ENCODE peak calls at places on chromosomes 4 and X, in ten cellular contexts. One of them, this sample, is unnamed.

GRCh38 chrX:131812847-131813825 is 210.0 kb upstream of the STK26 start:
- DNase-seq in fibroblast of lung: peak; percentile 62
- DNase-seq in ovary: peak; percentile 77
- DNase-seq in esophagus squamous epithelium: peak; percentile 26
- DNase-seq in bronchial epithelial cell: no peak
- DNase-seq in heart left ventricle: peak; percentile 71
- DNase-seq in endothelial cell: no peak
- DNase-seq in GM10248: peak; percentile 70
- DNase-seq in endodermal cell: no peak
- DNase-seq in neural crest cell: no peak
- DNase-seq in this sample: no peak

GRCh38 chr4:167290684-167291083 is 56.4 kb upstream of the SPOCK3 start:
- DNase-seq in fibroblast of lung: peak; percentile 23
- DNase-seq in ovary: no peak
- DNase-seq in esophagus squamous epithelium: no peak
- DNase-seq in bronchial epithelial cell: peak; percentile 62
- DNase-seq in heart left ventricle: no peak
- DNase-seq in endothelial cell: no peak
- DNase-seq in GM10248: no peak
- DNase-seq in endodermal cell: no peak
- DNase-seq in neural crest cell: no peak
- DNase-seq in this sample: no peak

GRCh38 chr4:132646186-132646585 is 502.9 kb upstream of the PCDH10 start:
- DNase-seq in fibroblast of lung: peak; percentile 2
- DNase-seq in ovary: no peak
- DNase-seq in esophagus squamous epithelium: no peak
- DNase-seq in bronchial epithelial cell: peak; percentile 39
- DNase-seq in heart left ventricle: no peak
- DNase-seq in endothelial cell: no peak
- DNase-seq in GM10248: peak; percentile 13
- DNase-seq in endodermal cell: no peak
- DNase-seq in neural crest cell: no peak
- DNase-seq in this sample: no peak

GRCh38 chr4:188032170-188032569 is 36.6 kb downstream of the ZFP42 start:
- DNase-seq in fibroblast of lung: no peak
- DNase-seq in ovary: no peak
- DNase-seq in esophagus squamous epithelium: no peak
- DNase-seq in bronchial epithelial cell: no peak
- DNase-seq in heart left ventricle: no peak
- DNase-seq in endothelial cell: no peak
- DNase-seq in GM10248: no peak
- DNase-seq in endodermal cell: peak; percentile 82
- DNase-seq in neural crest cell: peak; percentile 17
- DNase-seq in this sample: no peak

GRCh38 chrX:54838583-54838982 is 31.0 kb downstream of the MAGED2 start:
- DNase-seq in fibroblast of lung: no peak
- DNase-seq in ovary: no peak
- DNase-seq in esophagus squamous epithelium: no peak
- DNase-seq in bronchial epithelial cell: no peak
- DNase-seq in heart left ventricle: no peak
- DNase-seq in endothelial cell: no peak
- DNase-seq in GM10248: no peak
- DNase-seq in endodermal cell: no peak
- DNase-seq in neural crest cell: no peak
- DNase-seq in this sample: no peak

GRCh38 chr4:123787710-123788109 is 391.1 kb downstream of the SPRY1 start:
- DNase-seq in fibroblast of lung: no peak
- DNase-seq in ovary: no peak
- DNase-seq in esophagus squamous epithelium: no peak
- DNase-seq in bronchial epithelial cell: no peak
- DNase-seq in heart left ventricle: no peak
- DNase-seq in endothelial cell: no peak
- DNase-seq in GM10248: no peak
- DNase-seq in endodermal cell: no peak
- DNase-seq in neural crest cell: no peak
- DNase-seq in this sample: no peak

GRCh38 chrX:65601530-65602281 is 65.7 kb upstream of the MSN start:
- DNase-seq in fibroblast of lung: peak; percentile 85
- DNase-seq in ovary: peak; percentile 67
- DNase-seq in esophagus squamous epithelium: peak; percentile 5
- DNase-seq in bronchial epithelial cell: peak; percentile 77
- DNase-seq in heart left ventricle: peak; percentile 92
- DNase-seq in endothelial cell: peak; percentile 47
- DNase-seq in GM10248: no peak
- DNase-seq in endodermal cell: no peak
- DNase-seq in neural crest cell: no peak
- DNase-seq in this sample: no peak

GRCh38 chrX:43961699-43962098 is 11.5 kb downstream of the NDP start:
- DNase-seq in fibroblast of lung: no peak
- DNase-seq in ovary: no peak
- DNase-seq in esophagus squamous epithelium: no peak
- DNase-seq in bronchial epithelial cell: no peak
- DNase-seq in heart left ventricle: no peak
- DNase-seq in endothelial cell: no peak
- DNase-seq in GM10248: no peak
- DNase-seq in endodermal cell: no peak
- DNase-seq in neural crest cell: no peak
- DNase-seq in this sample: no peak

GRCh38 chr4:149914521-149915115 is 99.0 kb upstream of the IQCM start:
- DNase-seq in fibroblast of lung: peak; percentile 51
- DNase-seq in ovary: no peak
- DNase-seq in esophagus squamous epithelium: no peak
- DNase-seq in bronchial epithelial cell: peak; percentile 52
- DNase-seq in heart left ventricle: peak; percentile 28
- DNase-seq in endothelial cell: peak; percentile 73
- DNase-seq in GM10248: peak; percentile 45
- DNase-seq in endodermal cell: peak; percentile 86
- DNase-seq in neural crest cell: peak; percentile 73
- DNase-seq in this sample: peak; percentile 64

GRCh38 chr4:40856836-40857362 is 107.1 kb downstream of the NSUN7 start:
- DNase-seq in fibroblast of lung: peak; percentile 69
- DNase-seq in ovary: peak; percentile 81
- DNase-seq in esophagus squamous epithelium: no peak
- DNase-seq in bronchial epithelial cell: peak; percentile 33
- DNase-seq in heart left ventricle: peak; percentile 54
- DNase-seq in endothelial cell: peak; percentile 74
- DNase-seq in GM10248: peak; percentile 85
- DNase-seq in endodermal cell: peak; percentile 94
- DNase-seq in neural crest cell: peak; percentile 72
- DNase-seq in this sample: peak; percentile 87

GRCh38 chrX:95383778-95384177 is 1300.9 kb upstream of the DIAPH2 start:
- DNase-seq in fibroblast of lung: no peak
- DNase-seq in ovary: no peak
- DNase-seq in esophagus squamous epithelium: no peak
- DNase-seq in bronchial epithelial cell: peak; percentile 87
- DNase-seq in heart left ventricle: no peak
- DNase-seq in endothelial cell: no peak
- DNase-seq in GM10248: no peak
- DNase-seq in endodermal cell: no peak
- DNase-seq in neural crest cell: no peak
- DNase-seq in this sample: no peak

DNA sequence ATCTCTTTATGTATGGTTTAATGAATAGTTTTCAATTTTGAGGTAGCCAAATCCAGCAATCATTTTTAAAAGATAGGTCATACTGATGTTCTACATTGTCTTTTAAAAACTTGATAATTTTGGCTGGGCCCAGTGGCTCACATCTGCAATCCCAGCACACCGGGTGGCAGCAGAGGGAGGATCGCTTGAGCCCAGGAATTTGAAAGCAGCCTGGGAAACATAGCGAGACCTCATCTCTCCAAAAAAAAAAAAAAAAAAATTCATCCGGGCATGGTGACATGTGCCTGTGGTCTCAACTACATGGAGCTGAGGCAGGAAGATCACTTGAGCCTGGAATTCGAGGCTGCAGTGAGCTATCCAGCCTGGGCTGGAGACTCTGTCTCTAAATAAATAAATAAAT is 419.8 kb downstream of the GALNTL6 start:
- DNase-seq in fibroblast of lung: no peak
- DNase-seq in ovary: no peak
- DNase-seq in esophagus squamous epithelium: no peak
- DNase-seq in bronchial epithelial cell: peak; percentile 1
- DNase-seq in heart left ventricle: no peak
- DNase-seq in endothelial cell: peak; percentile 24
- DNase-seq in GM10248: no peak
- DNase-seq in endodermal cell: peak; percentile 83
- DNase-seq in neural crest cell: no peak
- DNase-seq in this sample: no peak
- TF ChIP-seq CTCF in fibroblast of lung: no peak
- TF ChIP-seq CTCF in ovary: no peak
- TF ChIP-seq CTCF in esophagus squamous epithelium: no peak
- TF ChIP-seq CTCF in bronchial epithelial cell: no peak
- TF ChIP-seq CTCF in heart left ventricle: no peak
- TF ChIP-seq CTCF in endothelial cell: no peak
- TF ChIP-seq CTCF in GM10248: no peak
- TF ChIP-seq CTCF in endodermal cell: peak; percentile 64
- TF ChIP-seq CTCF in neural crest cell: no peak
- TF ChIP-seq CTCF in this sample: no peak

GRCh38 chr4:118742050-118742449 is 56.9 kb downstream of the METTL14 start:
- DNase-seq in fibroblast of lung: no peak
- DNase-seq in ovary: no peak
- DNase-seq in esophagus squamous epithelium: no peak
- DNase-seq in bronchial epithelial cell: no peak
- DNase-seq in heart left ventricle: no peak
- DNase-seq in endothelial cell: no peak
- DNase-seq in GM10248: no peak
- DNase-seq in endodermal cell: no peak
- DNase-seq in neural crest cell: no peak
- DNase-seq in this sample: no peak

GRCh38 chr4:118738999-118739690 is 54.0 kb downstream of the METTL14 start:
- DNase-seq in fibroblast of lung: no peak
- DNase-seq in ovary: no peak
- DNase-seq in esophagus squamous epithelium: no peak
- DNase-seq in bronchial epithelial cell: no peak
- DNase-seq in heart left ventricle: no peak
- DNase-seq in endothelial cell: no peak
- DNase-seq in GM10248: no peak
- DNase-seq in endodermal cell: no peak
- DNase-seq in neural crest cell: no peak
- DNase-seq in this sample: no peak

GRCh38 chr4:118738090-118738489 is 52.9 kb downstream of the METTL14 start:
- DNase-seq in fibroblast of lung: no peak
- DNase-seq in ovary: no peak
- DNase-seq in esophagus squamous epithelium: no peak
- DNase-seq in bronchial epithelial cell: no peak
- DNase-seq in heart left ventricle: no peak
- DNase-seq in endothelial cell: no peak
- DNase-seq in GM10248: no peak
- DNase-seq in endodermal cell: no peak
- DNase-seq in neural crest cell: no peak
- DNase-seq in this sample: no peak

GRCh38 chr4:118741456-118741855 is 56.3 kb downstream of the METTL14 start:
- DNase-seq in fibroblast of lung: no peak
- DNase-seq in ovary: no peak
- DNase-seq in esophagus squamous epithelium: no peak
- DNase-seq in bronchial epithelial cell: no peak
- DNase-seq in heart left ventricle: no peak
- DNase-seq in endothelial cell: no peak
- DNase-seq in GM10248: no peak
- DNase-seq in endodermal cell: no peak
- DNase-seq in neural crest cell: no peak
- DNase-seq in this sample: no peak

GRCh38 chr4:118740869-118741268 is 55.7 kb downstream of the METTL14 start:
- DNase-seq in fibroblast of lung: no peak
- DNase-seq in ovary: no peak
- DNase-seq in esophagus squamous epithelium: no peak
- DNase-seq in bronchial epithelial cell: peak; percentile 28
- DNase-seq in heart left ventricle: no peak
- DNase-seq in endothelial cell: no peak
- DNase-seq in GM10248: no peak
- DNase-seq in endodermal cell: no peak
- DNase-seq in neural crest cell: no peak
- DNase-seq in this sample: no peak
- TF ChIP-seq CTCF in fibroblast of lung: peak; percentile 9
- TF ChIP-seq CTCF in ovary: peak; percentile 40
- TF ChIP-seq CTCF in esophagus squamous epithelium: peak; percentile 37
- TF ChIP-seq CTCF in bronchial epithelial cell: no peak
- TF ChIP-seq CTCF in heart left ventricle: peak; percentile 64
- TF ChIP-seq CTCF in endothelial cell: peak; percentile 77
- TF ChIP-seq CTCF in GM10248: no peak
- TF ChIP-seq CTCF in endodermal cell: peak; percentile 73
- TF ChIP-seq CTCF in neural crest cell: peak; percentile 68
- TF ChIP-seq CTCF in this sample: peak; percentile 51

GRCh38 chr4:26084414-26084813 is 170.4 kb downstream of the SMIM20 start:
- DNase-seq in fibroblast of lung: no peak
- DNase-seq in ovary: no peak
- DNase-seq in esophagus squamous epithelium: no peak
- DNase-seq in bronchial epithelial cell: no peak
- DNase-seq in heart left ventricle: no peak
- DNase-seq in endothelial cell: no peak
- DNase-seq in GM10248: no peak
- DNase-seq in endodermal cell: no peak
- DNase-seq in neural crest cell: no peak
- DNase-seq in this sample: no peak

GRCh38 chr4:26082565-26082964 is 168.5 kb downstream of the SMIM20 start:
- DNase-seq in fibroblast of lung: no peak
- DNase-seq in ovary: no peak
- DNase-seq in esophagus squamous epithelium: no peak
- DNase-seq in bronchial epithelial cell: no peak
- DNase-seq in heart left ventricle: no peak
- DNase-seq in endothelial cell: no peak
- DNase-seq in GM10248: no peak
- DNase-seq in endodermal cell: no peak
- DNase-seq in neural crest cell: no peak
- DNase-seq in this sample: no peak

GRCh38 chr4:26083987-26084386 is 170.0 kb downstream of the SMIM20 start:
- DNase-seq in fibroblast of lung: peak; percentile 96
- DNase-seq in ovary: no peak
- DNase-seq in esophagus squamous epithelium: no peak
- DNase-seq in bronchial epithelial cell: peak; percentile 91
- DNase-seq in heart left ventricle: no peak
- DNase-seq in endothelial cell: no peak
- DNase-seq in GM10248: peak; percentile 33
- DNase-seq in endodermal cell: no peak
- DNase-seq in neural crest cell: no peak
- DNase-seq in this sample: no peak

GRCh38 chr4:26080876-26081628 is 167.0 kb downstream of the SMIM20 start:
- DNase-seq in fibroblast of lung: no peak
- DNase-seq in ovary: no peak
- DNase-seq in esophagus squamous epithelium: no peak
- DNase-seq in bronchial epithelial cell: no peak
- DNase-seq in heart left ventricle: no peak
- DNase-seq in endothelial cell: no peak
- DNase-seq in GM10248: no peak
- DNase-seq in endodermal cell: no peak
- DNase-seq in neural crest cell: no peak
- DNase-seq in this sample: no peak

GRCh38 chr4:26081795-26082498 is 167.9 kb downstream of the SMIM20 start:
- DNase-seq in fibroblast of lung: peak; percentile 49
- DNase-seq in ovary: no peak
- DNase-seq in esophagus squamous epithelium: no peak
- DNase-seq in bronchial epithelial cell: peak; percentile 76
- DNase-seq in heart left ventricle: no peak
- DNase-seq in endothelial cell: no peak
- DNase-seq in GM10248: peak; percentile 29
- DNase-seq in endodermal cell: no peak
- DNase-seq in neural crest cell: no peak
- DNase-seq in this sample: no peak
- TF ChIP-seq CTCF in fibroblast of lung: peak; percentile 60
- TF ChIP-seq CTCF in ovary: peak; percentile 33
- TF ChIP-seq CTCF in esophagus squamous epithelium: peak; percentile 69
- TF ChIP-seq CTCF in bronchial epithelial cell: peak; percentile 62
- TF ChIP-seq CTCF in heart left ventricle: peak; percentile 69
- TF ChIP-seq CTCF in endothelial cell: peak; percentile 78
- TF ChIP-seq CTCF in GM10248: peak; percentile 40
- TF ChIP-seq CTCF in endodermal cell: peak; percentile 86
- TF ChIP-seq CTCF in neural crest cell: peak; percentile 76
- TF ChIP-seq CTCF in this sample: peak; percentile 70

GRCh38 chr4:70940134-70940533 is 38.0 kb downstream of the MOB1B start:
- DNase-seq in fibroblast of lung: no peak
- DNase-seq in ovary: no peak
- DNase-seq in esophagus squamous epithelium: no peak
- DNase-seq in bronchial epithelial cell: no peak
- DNase-seq in heart left ventricle: no peak
- DNase-seq in endothelial cell: no peak
- DNase-seq in GM10248: no peak
- DNase-seq in endodermal cell: peak; percentile 58
- DNase-seq in neural crest cell: no peak
- DNase-seq in this sample: no peak
- TF ChIP-seq CTCF in fibroblast of lung: no peak
- TF ChIP-seq CTCF in ovary: no peak
- TF ChIP-seq CTCF in esophagus squamous epithelium: no peak
- TF ChIP-seq CTCF in bronchial epithelial cell: no peak
- TF ChIP-seq CTCF in heart left ventricle: no peak
- TF ChIP-seq CTCF in endothelial cell: no peak
- TF ChIP-seq CTCF in GM10248: no peak
- TF ChIP-seq CTCF in endodermal cell: peak; percentile 61
- TF ChIP-seq CTCF in neural crest cell: no peak
- TF ChIP-seq CTCF in this sample: no peak

This sample was measured in nephron progenitor cell.